ENCODE peak calls at places on chromosomes 5 and 9, in seven cellular contexts. One of them, this sample, is unnamed.
A peak's percentile ranks its signal among the peaks of the same experiment; 100 is the strongest.

GRCh38 chr9:138033950-138034349 is 156.4 kb downstream of the CACNA1B start:
- DNase-seq in iPS DF 19.7: no peak
- DNase-seq in NAMALWA: no peak
- DNase-seq in EH: no peak
- DNase-seq in mammary epithelial cell: no peak
- DNase-seq in cortex of kidney: no peak
- DNase-seq in NCI-H1694: no peak
- DNase-seq in this sample: no peak

GRCh38 chr9:83620841-83621636 is 1.9 kb upstream of the IDNK start:
- DNase-seq in iPS DF 19.7: peak; percentile 40
- DNase-seq in NAMALWA: peak; percentile 62
- DNase-seq in EH: peak; percentile 57
- DNase-seq in mammary epithelial cell: peak; percentile 37
- DNase-seq in cortex of kidney: no peak
- DNase-seq in NCI-H1694: peak; percentile 49
- DNase-seq in this sample: peak; percentile 70

GRCh38 chr9:95127249-95128176 is 190.0 kb downstream of the FANCC start:
- DNase-seq in iPS DF 19.7: peak; percentile 71
- DNase-seq in NAMALWA: peak; percentile 44
- DNase-seq in EH: peak; percentile 82
- DNase-seq in mammary epithelial cell: peak; percentile 65
- DNase-seq in cortex of kidney: no peak
- DNase-seq in NCI-H1694: no peak
- DNase-seq in this sample: no peak

GRCh38 chr9:684055-684949 is 157.2 kb upstream of the DMRT1 start:
- DNase-seq in iPS DF 19.7: no peak
- DNase-seq in NAMALWA: no peak
- DNase-seq in EH: peak; percentile 80
- DNase-seq in mammary epithelial cell: peak; percentile 88
- DNase-seq in cortex of kidney: no peak
- DNase-seq in NCI-H1694: no peak
- DNase-seq in this sample: no peak

GRCh38 chr5:134124289-134125194 is 10.1 kb downstream of the TCF7 start:
- DNase-seq in iPS DF 19.7: no peak
- DNase-seq in NAMALWA: no peak
- DNase-seq in EH: peak; percentile 83
- DNase-seq in mammary epithelial cell: peak; percentile 71
- DNase-seq in cortex of kidney: no peak
- DNase-seq in NCI-H1694: no peak
- DNase-seq in this sample: no peak

GRCh38 chr9:132062768-132063167 is 16.9 kb downstream of the MED27 start:
- DNase-seq in iPS DF 19.7: no peak
- DNase-seq in NAMALWA: no peak
- DNase-seq in EH: no peak
- DNase-seq in mammary epithelial cell: no peak
- DNase-seq in cortex of kidney: no peak
- DNase-seq in NCI-H1694: no peak
- DNase-seq in this sample: no peak

GRCh38 chr9:76333964-76334363 is 60.3 kb downstream of the RFK start:
- DNase-seq in iPS DF 19.7: no peak
- DNase-seq in NAMALWA: no peak
- DNase-seq in EH: no peak
- DNase-seq in mammary epithelial cell: no peak
- DNase-seq in cortex of kidney: no peak
- DNase-seq in NCI-H1694: no peak
- DNase-seq in this sample: no peak

GRCh38 chr5:83321656-83322055 is 149.9 kb upstream of the VCAN start:
- DNase-seq in iPS DF 19.7: no peak
- DNase-seq in NAMALWA: no peak
- DNase-seq in EH: peak; percentile 87
- DNase-seq in mammary epithelial cell: no peak
- DNase-seq in cortex of kidney: no peak
- DNase-seq in NCI-H1694: no peak
- DNase-seq in this sample: no peak

GRCh38 chr9:77092536-77092935 is 73.1 kb downstream of the FOXB2 start:
- DNase-seq in iPS DF 19.7: peak; percentile 45
- DNase-seq in NAMALWA: no peak
- DNase-seq in EH: peak; percentile 40
- DNase-seq in mammary epithelial cell: no peak
- DNase-seq in cortex of kidney: no peak
- DNase-seq in NCI-H1694: no peak
- DNase-seq in this sample: no peak

GRCh38 chr5:148469446-148470062 is 85.8 kb downstream of the FBXO38 start:
- DNase-seq in iPS DF 19.7: no peak
- DNase-seq in NAMALWA: no peak
- DNase-seq in EH: peak; percentile 74
- DNase-seq in mammary epithelial cell: no peak
- DNase-seq in cortex of kidney: no peak
- DNase-seq in NCI-H1694: no peak
- DNase-seq in this sample: no peak

GRCh38 chr5:88503065-88503394 is 234.4 kb upstream of the TMEM161B start:
- DNase-seq in iPS DF 19.7: no peak
- DNase-seq in NAMALWA: peak; percentile 13
- DNase-seq in EH: no peak
- DNase-seq in mammary epithelial cell: no peak
- DNase-seq in cortex of kidney: no peak
- DNase-seq in NCI-H1694: no peak
- DNase-seq in this sample: no peak

GRCh38 chr5:67089200-67089725 is 107.3 kb downstream of the CD180 start:
- DNase-seq in iPS DF 19.7: no peak
- DNase-seq in NAMALWA: no peak
- DNase-seq in EH: peak; percentile 10
- DNase-seq in mammary epithelial cell: peak; percentile 69
- DNase-seq in cortex of kidney: no peak
- DNase-seq in NCI-H1694: no peak
- DNase-seq in this sample: no peak

GRCh38 chr9:22308177-22308576 is 138.4 kb upstream of the DMRTA1 start:
- DNase-seq in iPS DF 19.7: no peak
- DNase-seq in NAMALWA: no peak
- DNase-seq in EH: no peak
- DNase-seq in mammary epithelial cell: no peak
- DNase-seq in cortex of kidney: no peak
- DNase-seq in NCI-H1694: peak; percentile 6
- DNase-seq in this sample: no peak

GRCh38 chr9:21813575-21814473 is 11.4 kb downstream of the MTAP start:
- DNase-seq in iPS DF 19.7: no peak
- DNase-seq in NAMALWA: peak; percentile 88
- DNase-seq in EH: peak; percentile 85
- DNase-seq in mammary epithelial cell: peak; percentile 73
- DNase-seq in cortex of kidney: no peak
- DNase-seq in NCI-H1694: peak; percentile 67
- DNase-seq in this sample: no peak

GRCh38 chr9:121725008-121725795 is 73.8 kb downstream of the DAB2IP start:
- DNase-seq in iPS DF 19.7: no peak
- DNase-seq in NAMALWA: no peak
- DNase-seq in EH: peak; percentile 99
- DNase-seq in mammary epithelial cell: peak; percentile 79
- DNase-seq in cortex of kidney: no peak
- DNase-seq in NCI-H1694: no peak
- DNase-seq in this sample: no peak

GRCh38 chr9:95510610-95511231 is 6.0 kb downstream of the PTCH1 start:
- DNase-seq in iPS DF 19.7: no peak
- DNase-seq in NAMALWA: peak; percentile 92
- DNase-seq in EH: peak; percentile 97
- DNase-seq in mammary epithelial cell: peak; percentile 96
- DNase-seq in cortex of kidney: peak; percentile 20
- DNase-seq in NCI-H1694: peak; percentile 64
- DNase-seq in this sample: peak; percentile 75

GRCh38 chr5:24365406-24365805 is 279.4 kb downstream of the CDH10 start:
- DNase-seq in iPS DF 19.7: no peak
- DNase-seq in NAMALWA: no peak
- DNase-seq in EH: no peak
- DNase-seq in mammary epithelial cell: no peak
- DNase-seq in cortex of kidney: no peak
- DNase-seq in NCI-H1694: no peak
- DNase-seq in this sample: no peak